ENCODE peak calls at places on chromosome 1, in six cellular contexts. E is A549, U is tibial nerve, Q is K562, C is adrenal gland, Y is testis. X is an unnamed sample.

GRCh38 chr1:32743380-32744062 is 41.0 kb upstream of the SYNC start:
- DNase-seq in E (no peak), U (no peak), Q (no peak), C (no peak), Y (no peak), X (no peak)

GRCh38 chr1:55634516-55634915 is 419.4 kb upstream of the USP24 start:
- DNase-seq in E (no peak), U (no peak), Q (no peak), C (no peak), Y (no peak), X (no peak)

GRCh38 chr1:3352952-3353331 is 101.5 kb upstream of the ARHGEF16 start:
- DNase-seq in E (no peak), U (no peak), Q (no peak), C (peak; percentile 24), Y (peak; percentile 85), X (no peak)

GRCh38 chr1:36085686-36086526 is 2.0 kb downstream of the TEKT2 start:
- DNase-seq in E (no peak), U (no peak), Q (peak; percentile 14), C (no peak), Y (no peak), X (no peak)

GRCh38 chr1:66074147-66074546 is 281.5 kb downstream of the PDE4B start:
- DNase-seq in E (no peak), U (no peak), Q (no peak), C (no peak), Y (no peak), X (no peak)

GRCh38 chr1:97254731-97255463 is 533.3 kb downstream of the PTBP2 start:
- DNase-seq in E (no peak), U (no peak), Q (no peak), C (no peak), Y (no peak), X (no peak)

GRCh38 chr1:164953095-164953494 is 394.1 kb downstream of the PBX1 start:
- DNase-seq in E (no peak), U (no peak), Q (no peak), C (no peak), Y (no peak), X (no peak)

GRCh38 chr1:78301141-78301540 is 189.6 kb upstream of the PTGFR start:
- DNase-seq in E (no peak), U (no peak), Q (no peak), C (no peak), Y (no peak), X (no peak)

GRCh38 chr1:94383966-94384408 is 34.2 kb upstream of the ABCD3 start:
- DNase-seq in E (peak; percentile 93), U (no peak), Q (no peak), C (no peak), Y (no peak), X (no peak)

GRCh38 chr1:158496379-158496778 is 24.4 kb downstream of the OR10R2 start:
- DNase-seq in E (peak; percentile 7), U (no peak), Q (peak; percentile 9), C (no peak), Y (no peak), X (no peak)

GRCh38 chr1:77888429-77889239 is at the start of gene NEXN:
- DNase-seq in E (peak; percentile 41), U (peak; percentile 50), Q (peak; percentile 37), C (peak; percentile 74), Y (peak; percentile 78), X (peak; percentile 39)

GRCh38 chr1:201229095-201229494 is 38.5 kb downstream of the IGFN1 start:
- DNase-seq in E (no peak), U (no peak), Q (no peak), C (no peak), Y (no peak), X (no peak)

GRCh38 chr1:16307222-16307621 is 45.1 kb downstream of the FBXO42 start:
- DNase-seq in E (no peak), U (no peak), Q (no peak), C (no peak), Y (no peak), X (no peak)

GRCh38 chr1:233544304-233544703 is 69.6 kb upstream of the KCNK1 start:
- DNase-seq in E (no peak), U (no peak), Q (no peak), C (no peak), Y (no peak), X (no peak)

GRCh38 chr1:230754831-230755230 is 7.6 kb downstream of the CAPN9 start:
- DNase-seq in E (no peak), U (no peak), Q (no peak), C (peak; percentile 64), Y (no peak), X (no peak)

GRCh38 chr1:40076895-40077312 is 20.1 kb downstream of the PPT1 start:
- DNase-seq in E (no peak), U (no peak), Q (peak; percentile 35), C (no peak), Y (no peak), X (no peak)

GRCh38 chr1:235954306-235955283 is 87.9 kb upstream of the LYST start:
- DNase-seq in E (no peak), U (no peak), Q (no peak), C (no peak), Y (no peak), X (peak; percentile 63)

DNA sequence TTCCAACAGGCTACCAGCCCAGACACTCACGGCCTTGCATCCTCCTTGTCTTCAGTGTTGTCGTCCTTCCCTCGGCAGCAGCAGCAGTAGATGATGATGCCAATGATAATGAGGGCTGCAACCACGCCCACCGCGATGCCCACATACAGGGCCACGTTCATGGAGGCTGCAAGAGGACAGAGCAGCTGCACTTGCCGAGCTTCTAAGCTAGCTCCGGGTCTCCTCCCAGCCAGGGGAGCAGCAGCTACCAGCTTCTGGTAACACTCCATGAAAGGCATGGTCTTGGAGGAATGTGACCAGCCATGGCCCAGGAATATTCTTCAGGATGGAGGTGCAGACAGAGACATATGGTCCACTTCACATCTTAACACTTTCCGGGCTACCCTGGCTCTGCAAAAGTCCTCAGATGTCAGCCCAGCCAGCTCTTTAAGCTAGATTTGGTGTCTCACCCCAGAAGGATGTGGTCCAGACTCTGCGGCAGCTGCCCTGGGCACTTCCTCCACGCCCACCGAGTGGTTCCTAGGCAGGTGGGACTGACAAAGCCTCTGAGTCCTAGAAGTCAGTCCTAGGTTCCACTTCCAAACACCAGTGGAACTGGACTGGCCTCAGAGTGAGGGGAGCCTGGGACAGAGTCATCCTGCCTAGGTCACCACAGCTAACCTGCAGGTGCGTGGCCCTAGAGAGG is 35.1 kb downstream of the GPA33 start:
- DNase-seq in E (no peak), U (no peak), Q (no peak), C (no peak), Y (no peak), X (no peak)
- TF ChIP-seq POLR2A in E (no peak), U (no peak), Q (no peak), C (no peak), Y (no peak), X (no peak)

GRCh38 chr1:155909894-155910293 is 1.3 kb downstream of the RIT1 start:
- DNase-seq in E (peak; percentile 53), U (no peak), Q (no peak), C (no peak), Y (no peak), X (no peak)

GRCh38 chr1:155910621-155911121 is 478 bp downstream of the RIT1 start:
- DNase-seq in E (peak; percentile 59), U (no peak), Q (peak; percentile 58), C (peak; percentile 27), Y (peak; percentile 51), X (no peak)

GRCh38 chr1:155913969-155914757 is 3.0 kb upstream of the RIT1 start:
- DNase-seq in E (no peak), U (no peak), Q (no peak), C (no peak), Y (no peak), X (no peak)

GRCh38 chr1:155912056-155912536 is 947 bp upstream of the RIT1 start:
- DNase-seq in E (no peak), U (no peak), Q (no peak), C (no peak), Y (no peak), X (no peak)

DNA sequence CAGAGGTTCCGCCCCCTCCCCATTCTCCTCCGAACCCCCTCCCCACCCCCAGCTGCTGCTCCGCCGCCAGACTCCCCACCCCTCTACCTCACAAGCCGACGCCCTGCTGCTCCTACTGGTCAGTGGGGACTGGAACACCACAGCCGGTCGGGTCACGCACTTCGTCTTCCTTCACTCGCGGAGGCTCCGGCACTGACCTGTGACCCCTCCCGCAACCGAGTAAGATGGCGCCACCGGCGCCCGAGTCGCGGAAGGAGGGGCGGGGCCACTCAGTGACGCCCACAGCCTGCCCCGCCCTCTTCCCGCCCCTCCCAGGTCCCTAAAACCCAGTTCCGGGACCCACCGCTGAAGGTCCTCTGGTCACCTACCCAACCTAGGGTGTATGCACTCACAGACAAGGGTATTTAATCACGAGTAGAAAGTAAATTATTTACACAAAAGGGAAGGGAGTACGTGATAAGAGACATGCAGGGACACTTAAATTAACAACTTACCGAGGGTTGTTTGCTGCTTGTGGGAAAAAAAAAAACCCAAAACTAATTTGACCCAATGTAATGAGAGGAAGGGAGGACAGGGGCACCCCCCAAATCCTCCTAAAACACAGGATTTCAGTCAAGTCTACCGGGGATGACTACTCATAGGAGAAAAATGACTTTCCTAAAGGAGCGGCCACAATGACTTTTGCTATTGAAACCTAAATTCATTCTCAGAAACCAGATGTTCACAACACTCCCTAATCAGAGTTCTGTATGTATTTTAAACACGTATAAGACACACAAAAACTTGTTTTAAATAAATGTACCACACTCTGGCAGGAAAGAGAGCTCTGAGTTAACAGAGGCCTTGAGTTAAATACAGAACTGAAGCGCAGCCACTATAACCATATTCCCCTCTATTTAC is at the start of gene RIT1:
- DNase-seq in E (peak; percentile 86), U (peak; percentile 76), Q (peak; percentile 93), C (peak; percentile 87), Y (peak; percentile 93), X (peak; percentile 74)
- TF ChIP-seq POLR2A in E (peak; percentile 55), U (no peak), Q (peak; percentile 50), C (peak; percentile 23), Y (peak; percentile 18), X (peak; percentile 83)

GRCh38 chr1:149846600-149847466 is 52.5 kb upstream of the BOLA1 start:
- DNase-seq in E (no peak), U (no peak), Q (no peak), C (peak; percentile 0), Y (no peak), X (no peak)

GRCh38 chr1:149848340-149848771 is 51.0 kb upstream of the BOLA1 start:
- DNase-seq in E (no peak), U (no peak), Q (no peak), C (peak; percentile 11), Y (no peak), X (no peak)

GRCh38 chr1:149849246-149849946 is 50.0 kb upstream of the BOLA1 start:
- DNase-seq in E (no peak), U (no peak), Q (no peak), C (peak; percentile 0), Y (no peak), X (no peak)

GRCh38 chr1:149848811-149849210 is 50.6 kb upstream of the BOLA1 start:
- DNase-seq in E (no peak), U (no peak), Q (no peak), C (peak; percentile 3), Y (no peak), X (no peak)

DNA sequence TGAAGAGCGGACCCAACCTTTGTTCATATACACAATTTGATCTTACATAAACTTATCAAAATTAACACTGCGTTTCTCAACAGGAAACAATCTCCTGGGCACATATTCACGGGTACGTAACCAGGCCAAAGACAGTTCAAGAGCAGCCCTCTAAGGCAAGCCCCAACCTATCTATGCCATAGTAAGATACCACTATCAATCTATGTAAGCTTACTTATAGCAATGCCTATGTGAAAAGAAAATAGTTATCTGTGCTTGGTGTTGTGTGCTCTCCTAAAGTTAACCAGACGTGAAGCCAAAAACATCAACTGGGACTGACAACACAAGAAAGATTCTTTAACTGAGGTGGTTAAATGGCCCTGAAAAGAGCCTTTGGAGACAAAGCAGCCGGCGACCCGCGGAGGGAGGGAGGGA is 49.4 kb upstream of the BOLA1 start:
- DNase-seq in E (no peak), U (no peak), Q (no peak), C (peak; percentile 12), Y (no peak), X (no peak)
- TF ChIP-seq POLR2A in E (no peak), U (no peak), Q (peak; percentile 38), C (no peak), Y (no peak), X (no peak)

GRCh38 chr1:57270926-57271698 is 152.7 kb downstream of the DAB1 start:
- DNase-seq in E (no peak), U (no peak), Q (no peak), C (no peak), Y (no peak), X (no peak)
- TF ChIP-seq POLR2A in E (no peak), U (no peak), Q (no peak), C (no peak), Y (no peak), X (no peak)